ENCODE peak calls at places on chromosomes 6 and 20, in five cellular contexts. V, K, F, T and C are unnamed samples.

GRCh38 chr6:150291968-150292710 is 76.7 kb upstream of the IYD start:
- DNase-seq in V (no peak), K (no peak), F (no peak), T (no peak), C (no peak)

GRCh38 chr6:166757226-166758135 is 130.4 kb upstream of the RPS6KA2 start:
- DNase-seq in V (peak; percentile 15), K (peak; percentile 19), F (no peak), T (no peak), C (peak; percentile 16)

GRCh38 chr6:81979329-81979728 is 226.8 kb upstream of the TENT5A start:
- DNase-seq in V (no peak), K (no peak), F (no peak), T (no peak), C (no peak)

GRCh38 chr20:40087496-40087895 is 601.5 kb downstream of the MAFB start:
- DNase-seq in V (no peak), K (no peak), F (no peak), T (no peak), C (no peak)

GRCh38 chr6:41374618-41375590 is 39.5 kb downstream of the NCR2 start:
- DNase-seq in V (no peak), K (no peak), F (no peak), T (no peak), C (no peak)

GRCh38 chr6:7912736-7913517 is 2.3 kb upstream of the TXNDC5 start:
- DNase-seq in V (no peak), K (no peak), F (no peak), T (no peak), C (no peak)

GRCh38 chr6:63637865-63638445 is 2.4 kb downstream of the PHF3 start:
- DNase-seq in V (no peak), K (no peak), F (no peak), T (no peak), C (no peak)

GRCh38 chr6:65110031-65110430 is 597.0 kb downstream of the EYS start:
- DNase-seq in V (no peak), K (no peak), F (no peak), T (no peak), C (no peak)

GRCh38 chr6:13698715-13699114 is 12.9 kb downstream of the RANBP9 start:
- DNase-seq in V (no peak), K (no peak), F (no peak), T (no peak), C (no peak)

GRCh38 chr6:112150363-112150762 is 63.0 kb downstream of the FAM229B start:
- DNase-seq in V (no peak), K (peak; percentile 30), F (no peak), T (no peak), C (no peak)

GRCh38 chr6:170087946-170088348 is 202.9 kb downstream of the DLL1 start:
- DNase-seq in V (no peak), K (no peak), F (peak; percentile 78), T (no peak), C (no peak)

GRCh38 chr20:52031574-52032303 is 159.8 kb downstream of the ZFP64 start:
- DNase-seq in V (no peak), K (peak; percentile 69), F (no peak), T (no peak), C (no peak)

GRCh38 chr6:38503940-38504682 is 135.6 kb downstream of the BTBD9 start:
- DNase-seq in V (no peak), K (no peak), F (no peak), T (no peak), C (no peak)

GRCh38 chr6:105021399-105021798 is 64.5 kb downstream of the LIN28B start:
- DNase-seq in V (no peak), K (no peak), F (no peak), T (no peak), C (no peak)

GRCh38 chr20:62427172-62428007 is at the start of gene RBBP8NL:
- DNase-seq in V (peak; percentile 98), K (no peak), F (no peak), T (no peak), C (no peak)

GRCh38 chr6:56959938-56960337 is 5.0 kb downstream of the BEND6 start:
- DNase-seq in V (no peak), K (peak; percentile 47), F (no peak), T (no peak), C (no peak)

GRCh38 chr20:10806539-10806938 is 132.7 kb upstream of the JAG1 start:
- DNase-seq in V (no peak), K (no peak), F (no peak), T (no peak), C (no peak)

GRCh38 chr20:58995461-58996225 is 11.4 kb downstream of the CTSZ start:
- DNase-seq in V (no peak), K (no peak), F (peak; percentile 15), T (no peak), C (no peak)

GRCh38 chr6:57135885-57136284 is 36.2 kb upstream of the BAG2 start:
- DNase-seq in V (no peak), K (no peak), F (no peak), T (no peak), C (no peak)

GRCh38 chr20:32507998-32508774 is 76.9 kb downstream of the NOL4L start:
- DNase-seq in V (no peak), K (no peak), F (peak; percentile 46), T (no peak), C (no peak)

GRCh38 chr6:170405311-170405975 is 98.9 kb downstream of the FAM120B start:
- DNase-seq in V (no peak), K (peak; percentile 97), F (no peak), T (no peak), C (no peak)

GRCh38 chr6:16136536-16137450 is 7.9 kb downstream of the MYLIP start:
- DNase-seq in V (no peak), K (peak; percentile 83), F (no peak), T (no peak), C (no peak)

GRCh38 chr20:59623583-59623982 is 19.2 kb downstream of the PHACTR3 start:
- DNase-seq in V (no peak), K (no peak), F (no peak), T (no peak), C (no peak)